ENCODE peak calls at places on chromosomes 11 and 22, in eight cellular contexts. Q is bronchial epithelial cell, I is fibroblast of lung, U is choroid plexus epithelial cell, V is WTC11, Z is progenitor cell of endocrine pancreas, W is brain microvascular endothelial cell, M is GM06990. F is an unnamed sample.

GRCh38 chr11:94325681-94326080 is 21.3 kb downstream of the IZUMO1R start:
- DNase-seq in Q (peak), I (no peak), U (peak), V (peak), Z (peak), W (peak), M (peak), F (peak)

GRCh38 chr22:20565761-20566160 is 58.4 kb downstream of the MED15 start:
- DNase-seq in Q (no peak), I (no peak), U (no peak), V (no peak), Z (no peak), W (no peak), M (no peak), F (no peak)

GRCh38 chr11:82557274-82557673 is 176.4 kb downstream of the FAM181B start:
- DNase-seq in Q (no peak), I (no peak), U (no peak), V (no peak), Z (no peak), W (no peak), M (no peak), F (peak)

GRCh38 chr11:57321388-57321995 is 3.3 kb downstream of the TNKS1BP1 start:
- DNase-seq in Q (no peak), I (no peak), U (no peak), V (no peak), Z (no peak), W (no peak), M (no peak), F (no peak)

GRCh38 chr22:24033731-24034130 is 22.6 kb downstream of the CABIN1 start:
- DNase-seq in Q (no peak), I (no peak), U (no peak), V (no peak), Z (no peak), W (no peak), M (no peak), F (no peak)

GRCh38 chr11:133835258-133836075 is 9.8 kb downstream of the SPATA19 start:
- DNase-seq in Q (peak), I (peak), U (peak), V (peak), Z (peak), W (peak), M (no peak), F (peak)

GRCh38 chr11:35144103-35144741 is 5.3 kb downstream of the CD44 start:
- DNase-seq in Q (peak), I (peak), U (peak), V (no peak), Z (no peak), W (peak), M (peak), F (peak)

GRCh38 chr11:61777234-61778090 is 14.9 kb downstream of the TMEM258 start:
- DNase-seq in Q (no peak), I (no peak), U (no peak), V (peak), Z (no peak), W (no peak), M (no peak), F (peak)

GRCh38 chr11:76560219-76560618 is 110.3 kb downstream of the LRRC32 start:
- DNase-seq in Q (peak), I (no peak), U (no peak), V (no peak), Z (no peak), W (no peak), M (no peak), F (no peak)

GRCh38 chr11:727859-728748 is 19.2 kb upstream of the TALDO1 start:
- DNase-seq in Q (peak), I (peak), U (peak), V (peak), Z (peak), W (peak), M (peak), F (peak)

GRCh38 chr11:70116386-70117077 is 38.4 kb downstream of the ANO1 start:
- DNase-seq in Q (no peak), I (no peak), U (no peak), V (no peak), Z (no peak), W (no peak), M (no peak), F (no peak)

GRCh38 chr11:32334822-32335221 is 100.5 kb downstream of the WT1 start:
- DNase-seq in Q (no peak), I (no peak), U (no peak), V (peak), Z (no peak), W (no peak), M (no peak), F (no peak)

GRCh38 chr11:107928767-107929507 is 689 bp downstream of the RAB39A start:
- DNase-seq in Q (no peak), I (no peak), U (no peak), V (peak), Z (peak), W (no peak), M (peak), F (peak)

GRCh38 chr22:42432020-42432596 is at the start of gene NFAM1:
- DNase-seq in Q (no peak), I (no peak), U (no peak), V (no peak), Z (no peak), W (no peak), M (no peak), F (no peak)

GRCh38 chr11:607971-608659 is 7.6 kb downstream of the IRF7 start:
- DNase-seq in Q (no peak), I (no peak), U (no peak), V (no peak), Z (no peak), W (no peak), M (no peak), F (no peak)

GRCh38 chr11:102158151-102158734 is 48.0 kb downstream of the YAP1 start:
- DNase-seq in Q (peak), I (no peak), U (no peak), V (no peak), Z (no peak), W (no peak), M (no peak), F (no peak)

GRCh38 chr11:97979741-97980140 is 1041.0 kb upstream of the CNTN5 start:
- DNase-seq in Q (no peak), I (no peak), U (peak), V (no peak), Z (no peak), W (no peak), M (no peak), F (no peak)

GRCh38 chr11:13141731-13142724 is 132.9 kb downstream of the RASSF10 start:
- DNase-seq in Q (no peak), I (no peak), U (no peak), V (no peak), Z (no peak), W (no peak), M (no peak), F (no peak)

GRCh38 chr11:13140028-13140870 is 131.1 kb downstream of the RASSF10 start:
- DNase-seq in Q (peak), I (no peak), U (peak), V (no peak), Z (peak), W (peak), M (no peak), F (no peak)

GRCh38 chr11:13140873-13141655 is 131.9 kb downstream of the RASSF10 start:
- DNase-seq in Q (peak), I (no peak), U (no peak), V (no peak), Z (no peak), W (no peak), M (no peak), F (no peak)

GRCh38 chr11:13145461-13145860 is 132.1 kb upstream of the BMAL1 start:
- DNase-seq in Q (no peak), I (no peak), U (no peak), V (no peak), Z (no peak), W (no peak), M (no peak), F (no peak)

GRCh38 chr11:13143486-13144297 is 133.9 kb upstream of the BMAL1 start:
- DNase-seq in Q (peak), I (no peak), U (no peak), V (no peak), Z (no peak), W (no peak), M (no peak), F (no peak)
- TF ChIP-seq CTCF in Q (no peak), I (no peak), U (no peak), V (no peak), Z (no peak), W (no peak), M (no peak), F (no peak)

DNA sequence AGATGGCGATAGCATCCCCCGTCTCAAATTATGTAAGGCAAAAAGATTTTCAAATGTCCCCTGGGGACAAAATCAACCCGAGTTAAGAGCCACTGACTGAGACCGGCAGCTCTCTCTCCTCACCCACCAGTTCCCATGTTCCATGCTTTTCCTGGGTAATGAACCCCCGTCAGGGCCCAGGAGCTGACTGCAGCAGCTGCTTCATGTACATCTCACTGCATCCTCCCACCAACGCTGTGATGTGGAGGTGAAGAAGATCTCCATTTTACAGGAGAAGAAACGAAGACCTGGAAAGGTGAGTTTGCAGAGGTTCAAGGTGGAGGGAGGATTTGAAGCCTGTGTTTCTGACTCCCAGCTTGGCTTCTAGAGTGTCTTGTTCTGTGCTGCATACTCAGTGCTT is 481.1 kb downstream of the MIAT start:
- DNase-seq in Q (no peak), I (no peak), U (no peak), V (no peak), Z (no peak), W (no peak), M (no peak), F (no peak)
- TF ChIP-seq CTCF in Q (no peak), I (no peak), U (no peak), V (no peak), Z (no peak), W (no peak), M (no peak), F (no peak)

DNA sequence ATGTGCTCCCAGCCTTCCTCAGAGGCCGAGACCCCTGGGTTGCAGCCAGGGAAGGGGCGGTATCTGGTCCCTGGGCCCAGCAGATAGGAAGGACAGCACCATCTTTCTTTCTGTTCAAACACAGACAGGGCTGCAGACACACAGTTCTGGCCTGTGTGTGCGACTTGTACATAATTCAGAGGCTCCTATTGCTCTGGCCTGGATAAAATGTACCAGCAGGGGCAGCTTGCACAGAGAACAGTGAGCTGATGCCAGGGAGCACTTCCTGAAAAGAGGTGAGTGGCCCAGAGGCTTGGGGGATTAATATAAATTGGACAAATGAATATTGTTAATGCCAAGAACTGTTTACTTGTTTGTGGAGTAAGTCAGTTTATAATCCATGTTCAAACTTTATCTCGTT is 16.5 kb downstream of the GDPD5 start:
- DNase-seq in Q (no peak), I (no peak), U (peak), V (no peak), Z (no peak), W (no peak), M (no peak), F (no peak)
- TF ChIP-seq CTCF in Q (no peak), I (no peak), U (peak), V (no peak), Z (no peak), W (no peak), M (no peak), F (no peak)

DNA sequence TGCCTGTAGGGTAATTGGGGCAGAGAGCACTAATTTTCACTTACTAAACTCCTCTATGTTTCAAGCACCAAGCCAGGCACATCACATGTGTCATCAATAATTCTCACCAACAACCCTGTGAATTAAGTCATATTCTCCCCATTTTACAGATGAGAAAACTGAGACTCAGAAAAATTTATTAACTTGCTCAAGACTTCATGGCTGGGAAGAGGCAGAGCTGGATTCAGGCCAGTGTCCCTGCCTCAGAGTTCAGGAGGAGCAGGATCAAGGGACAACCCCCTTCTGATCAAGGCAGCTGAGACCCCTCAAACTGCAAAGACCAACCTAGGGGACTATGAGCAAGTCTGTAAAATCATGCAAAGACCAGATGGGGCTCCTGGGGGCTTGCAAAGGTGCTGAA is 2.1 kb downstream of the SMIM35 start:
- DNase-seq in Q (no peak), I (no peak), U (no peak), V (no peak), Z (no peak), W (no peak), M (no peak), F (no peak)
- TF ChIP-seq CTCF in Q (no peak), I (no peak), U (no peak), V (no peak), Z (no peak), W (no peak), M (no peak), F (no peak)

DNA sequence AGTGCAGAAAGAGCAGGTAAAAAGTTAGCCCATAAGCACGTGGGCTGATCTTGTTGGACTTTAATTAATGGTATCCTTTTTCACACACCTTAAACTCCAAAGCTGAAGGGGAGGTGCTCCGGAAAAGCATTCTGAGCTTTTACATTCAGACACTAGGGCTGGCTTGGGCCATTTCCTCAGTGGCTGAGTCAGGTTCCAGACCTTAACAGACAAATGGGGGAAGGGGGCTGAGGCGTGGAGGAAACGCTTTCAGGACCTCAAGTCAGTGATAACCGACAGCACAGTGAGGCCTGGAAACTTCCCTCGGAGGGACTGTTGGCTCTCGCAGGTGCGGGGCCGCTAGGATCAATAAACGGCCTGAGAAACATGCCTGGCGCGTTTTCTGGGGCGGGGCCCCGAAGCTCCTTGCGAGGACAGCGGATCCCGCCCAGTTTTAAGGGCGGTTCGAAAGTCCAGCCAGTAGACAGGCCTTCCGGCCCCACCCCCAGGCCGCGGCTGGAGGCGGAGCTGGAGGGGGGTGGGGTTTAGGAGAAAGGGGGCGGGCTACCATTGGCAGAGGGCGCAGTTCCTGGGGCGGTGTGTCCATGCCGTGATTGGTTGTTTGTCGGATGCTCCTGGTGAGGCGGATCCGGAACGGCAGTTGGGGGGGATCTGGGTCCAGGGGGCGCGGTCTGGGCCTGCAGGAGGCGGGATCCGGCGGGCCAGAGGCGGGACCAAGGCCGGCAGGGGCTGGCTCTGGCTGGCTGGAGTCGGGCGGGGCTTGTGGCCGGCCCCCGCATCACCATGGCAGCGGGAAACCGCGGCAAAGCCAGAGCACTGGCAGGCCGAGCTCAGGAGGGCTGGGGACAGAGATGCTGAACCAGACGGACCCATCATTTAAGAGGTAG is 8.0 kb downstream of the C11orf52 start:
- DNase-seq in Q (peak), I (peak), U (peak), V (peak), Z (peak), W (peak), M (peak), F (peak)
- TF ChIP-seq CTCF in Q (peak), I (no peak), U (peak), V (no peak), Z (no peak), W (peak), M (no peak), F (no peak)

DNA sequence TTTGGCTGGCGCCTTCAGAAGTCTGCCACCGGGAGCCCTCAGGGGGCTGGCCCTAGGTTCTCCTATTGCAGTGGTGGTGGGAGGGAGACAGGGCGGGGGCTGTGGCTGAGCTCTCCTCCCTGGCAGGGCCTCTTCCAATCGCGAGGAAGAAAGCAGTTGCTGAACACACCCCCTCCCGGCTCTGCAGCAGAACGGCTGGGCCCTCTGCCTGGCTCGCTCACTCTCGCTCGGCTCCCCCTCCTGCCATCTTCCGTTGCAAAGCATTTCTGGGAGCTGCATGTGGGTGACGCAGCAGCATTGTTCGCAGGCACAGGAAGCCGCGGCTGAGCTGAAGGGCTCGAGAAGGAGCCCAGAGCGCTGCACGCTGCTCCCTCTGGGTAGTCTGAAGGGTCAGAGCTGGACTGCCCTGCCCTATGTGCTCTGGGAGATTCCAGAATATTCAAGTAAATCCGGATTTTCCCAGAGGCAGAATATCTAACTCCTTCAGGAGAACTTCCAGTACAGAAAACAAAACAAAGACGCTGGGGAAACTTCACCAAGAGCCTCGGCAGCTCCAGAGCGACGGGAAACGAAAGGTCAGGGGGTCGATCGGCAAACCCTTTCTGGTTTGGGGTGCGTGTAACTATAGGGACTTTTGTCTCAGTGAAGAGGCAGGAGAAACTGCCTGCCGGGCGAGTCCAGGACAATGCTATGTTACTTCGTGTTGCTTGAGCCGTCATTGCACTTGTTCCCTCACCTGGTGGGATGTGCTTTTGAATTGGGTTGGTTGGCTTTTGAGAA is 26.3 kb upstream of the GRK2 start:
- DNase-seq in Q (peak), I (peak), U (peak), V (peak), Z (peak), W (peak), M (peak), F (peak)
- TF ChIP-seq CTCF in Q (peak), I (no peak), U (peak), V (no peak), Z (no peak), W (no peak), M (peak), F (no peak)

F was measured in GM13977.